ENCODE peak calls at places on chromosomes 2 and 18, in seven cellular contexts. G is suprapubic skin, U is colonic mucosa, I is IMR-90, D is body of pancreas, N is mammary epithelial cell, P is uterus. H is an unnamed sample. For H3K27me3, the result is how much of the 10 kb centered on the place peaks cover.

GRCh38 chr18:22168360-22168921 is 948 bp upstream of the GATA6 start:
- DNase-seq in G (no peak), U (peak), I (no peak), D (peak), N (no peak), P (peak), H (no peak)

GRCh38 chr18:46160050-46160798 is 56.0 kb downstream of the HAUS1 start:
- DNase-seq in G (peak), U (no peak), I (no peak), D (no peak), N (no peak), P (no peak), H (no peak)

GRCh38 chr2:11270891-11271290 is 73.5 kb downstream of the ROCK2 start:
- DNase-seq in G (no peak), U (no peak), I (peak), D (no peak), N (peak), P (no peak), H (no peak)

GRCh38 chr2:113886479-113887383 is 3.2 kb upstream of the ACTR3 start:
- DNase-seq in G (no peak), U (peak), I (peak), D (peak), N (peak), P (no peak), H (no peak)

GRCh38 chr2:45300026-45300750 is 290.9 kb upstream of the SIX2 start:
- DNase-seq in G (no peak), U (peak), I (no peak), D (peak), N (no peak), P (no peak), H (no peak)

GRCh38 chr2:226644342-226644957 is 155.2 kb downstream of the IRS1 start:
- DNase-seq in G (no peak), U (no peak), I (peak), D (no peak), N (no peak), P (no peak), H (no peak)

GRCh38 chr2:218999021-218999880 is 6.0 kb upstream of the CRYBA2 start:
- DNase-seq in G (no peak), U (no peak), I (no peak), D (peak), N (no peak), P (no peak), H (no peak)

GRCh38 chr18:69935319-69936190 is 12.1 kb downstream of the CD226 start:
- DNase-seq in G (no peak), U (no peak), I (no peak), D (peak), N (peak), P (no peak), H (peak)

GRCh38 chr2:135819211-135819610 is 17.8 kb downstream of the LCT start:
- DNase-seq in G (no peak), U (no peak), I (peak), D (no peak), N (no peak), P (no peak), H (no peak)

GRCh38 chr2:76193098-76193497 is 482.4 kb upstream of the GCFC2 start:
- DNase-seq in G (no peak), U (no peak), I (no peak), D (no peak), N (no peak), P (no peak), H (no peak)

GRCh38 chr2:232573042-232573441 is 22.6 kb downstream of the EIF4E2 start:
- DNase-seq in G (no peak), U (no peak), I (no peak), D (no peak), N (no peak), P (no peak), H (no peak)

GRCh38 chr2:158818511-158818910 is 23.4 kb downstream of the DAPL1 start:
- DNase-seq in G (no peak), U (no peak), I (no peak), D (peak), N (no peak), P (no peak), H (no peak)

GRCh38 chr2:127642706-127643697 is 3.0 kb upstream of the GPR17 start:
- DNase-seq in G (no peak), U (no peak), I (no peak), D (no peak), N (no peak), P (no peak), H (no peak)

GRCh38 chr18:54671291-54671881 is 80.3 kb downstream of the DYNAP start:
- DNase-seq in G (no peak), U (no peak), I (peak), D (no peak), N (peak), P (no peak), H (no peak)

GRCh38 chr2:177147093-177147694 is 65.4 kb upstream of the HNRNPA3 start:
- DNase-seq in G (no peak), U (no peak), I (peak), D (no peak), N (peak), P (peak), H (peak)

GRCh38 chr2:26178746-26179436 is 6.0 kb downstream of the GAREM2 start:
- DNase-seq in G (no peak), U (peak), I (no peak), D (no peak), N (no peak), P (no peak), H (peak)

GRCh38 chr2:21008014-21008789 is 35.7 kb downstream of the APOB start:
- DNase-seq in G (no peak), U (no peak), I (no peak), D (no peak), N (no peak), P (no peak), H (no peak)

GRCh38 chr2:152228215-152228614 is 52.7 kb upstream of the STAM2 start:
- DNase-seq in G (no peak), U (no peak), I (peak), D (no peak), N (no peak), P (no peak), H (no peak)

GRCh38 chr18:48367557-48367956 is 41.6 kb downstream of the ZBTB7C start:
- DNase-seq in G (no peak), U (no peak), I (no peak), D (no peak), N (no peak), P (no peak), H (no peak)

GRCh38 chr18:62643181-62643580 is 72.2 kb upstream of the PHLPP1 start:
- DNase-seq in G (no peak), U (no peak), I (no peak), D (no peak), N (no peak), P (no peak), H (no peak)

GRCh38 chr18:62647179-62647578 is 68.2 kb upstream of the PHLPP1 start:
- DNase-seq in G (no peak), U (no peak), I (no peak), D (no peak), N (no peak), P (no peak), H (no peak)

DNA sequence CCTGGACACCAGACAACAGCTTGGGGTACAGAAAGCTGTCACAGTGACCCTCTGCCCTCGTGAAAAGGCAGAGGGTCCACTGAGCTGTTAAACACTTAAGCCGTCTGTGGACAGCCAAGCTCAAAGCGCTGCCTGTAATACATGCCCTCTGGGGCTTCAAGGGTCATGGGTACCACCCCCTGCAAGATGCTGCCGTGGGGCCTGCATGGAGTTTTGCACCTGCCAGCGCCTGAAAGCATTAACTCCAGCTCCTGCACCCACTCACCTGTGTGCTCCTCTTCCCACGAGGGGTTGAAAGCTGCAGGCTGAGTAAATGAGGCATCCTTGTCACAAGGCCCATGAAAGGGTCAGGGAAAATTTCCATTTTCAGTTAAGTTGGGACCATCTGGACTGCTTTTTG is 70.6 kb upstream of the PHLPP1 start:
- DNase-seq in G (no peak), U (no peak), I (no peak), D (no peak), N (no peak), P (no peak), H (no peak)
- H3K4me3 ChIP-seq in G (no peak), U (no peak), I (no peak), D (no peak), N (no peak), P (no peak), H (no peak)

GRCh38 chr2:72863046-72863445 is 24.2 kb upstream of the SPR start:
- DNase-seq in G (no peak), U (no peak), I (no peak), D (no peak), N (no peak), P (no peak), H (no peak)
- H3K27me3 ChIP-seq in G (under half), U (under half), I (under half), D (under half), N (under half), P (under half), H (under half)

GRCh38 chr2:238278626-238279323 is 9.6 kb downstream of the PER2 start:
- DNase-seq in G (peak), U (no peak), I (no peak), D (no peak), N (no peak), P (no peak), H (peak)
- TF ChIP-seq CTCF in G (no peak), U (no peak), I (no peak), D (no peak), N (no peak), P (no peak), H (no peak)

GRCh38 chr2:28286678-28287077 is 106.0 kb upstream of the FOSL2 start:
- DNase-seq in G (no peak), U (no peak), I (peak), D (no peak), N (no peak), P (no peak), H (no peak)

GRCh38 chr2:28282248-28282647 is 110.4 kb upstream of the FOSL2 start:
- DNase-seq in G (no peak), U (no peak), I (no peak), D (no peak), N (no peak), P (no peak), H (no peak)

GRCh38 chr2:28281739-28282138 is 110.9 kb upstream of the FOSL2 start:
- DNase-seq in G (no peak), U (no peak), I (no peak), D (no peak), N (no peak), P (no peak), H (no peak)

GRCh38 chr2:28282861-28283646 is 109.6 kb upstream of the FOSL2 start:
- DNase-seq in G (no peak), U (no peak), I (no peak), D (no peak), N (no peak), P (no peak), H (no peak)

DNA sequence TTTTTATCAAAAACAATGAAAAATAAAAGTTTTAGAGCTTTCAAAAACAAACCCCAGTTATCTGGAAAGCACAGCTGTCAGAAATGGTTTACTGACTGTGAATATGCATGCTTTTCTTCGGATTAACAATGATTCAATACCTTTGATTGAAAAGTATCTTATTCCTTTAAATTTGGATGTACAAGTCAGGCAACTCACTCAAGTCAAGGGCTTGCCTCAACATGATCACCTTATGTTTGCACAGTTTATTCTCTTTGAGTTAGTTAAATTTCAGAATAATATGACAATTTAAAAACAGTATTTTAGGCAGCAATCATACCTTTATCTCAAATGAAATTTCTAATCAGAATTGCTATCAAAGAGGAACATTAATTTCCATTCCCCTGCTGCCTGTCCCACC is 108.8 kb upstream of the FOSL2 start:
- DNase-seq in G (no peak), U (no peak), I (no peak), D (no peak), N (peak), P (no peak), H (no peak)
- H3K4me3 ChIP-seq in G (no peak), U (no peak), I (no peak), D (no peak), N (no peak), P (no peak), H (no peak)

GRCh38 chr18:49667462-49667861 is 105.6 kb downstream of the LIPG start:
- DNase-seq in G (no peak), U (no peak), I (no peak), D (no peak), N (no peak), P (no peak), H (no peak)

GRCh38 chr18:49666045-49666444 is 104.2 kb downstream of the LIPG start:
- DNase-seq in G (no peak), U (no peak), I (peak), D (no peak), N (peak), P (no peak), H (no peak)

GRCh38 chr18:49669403-49669802 is 107.5 kb downstream of the LIPG start:
- DNase-seq in G (no peak), U (no peak), I (no peak), D (no peak), N (peak), P (no peak), H (no peak)

GRCh38 chr18:49672853-49673252 is 111.0 kb downstream of the LIPG start:
- DNase-seq in G (no peak), U (no peak), I (no peak), D (no peak), N (no peak), P (no peak), H (no peak)

GRCh38 chr18:49668583-49669290 is 106.9 kb downstream of the LIPG start:
- DNase-seq in G (no peak), U (peak), I (no peak), D (peak), N (no peak), P (peak), H (no peak)
- H3K27me3 ChIP-seq in G (under half), U (under half), I (under half), D (under half), N (under half), P (under half), H (under half)